ENCODE peak calls at places on chromosomes 6 and 20, in four cellular contexts. G, F, H and O are unnamed samples.
A peak's percentile ranks its signal among the peaks of the same experiment; 100 is the strongest.

GRCh38 chr6:134663800-134664535 is 285.9 kb downstream of the ALDH8A1 start:
- DNase-seq in G (no peak), F (no peak), H (no peak), O (no peak)

GRCh38 chr6:104816141-104816540 is 43.6 kb downstream of the HACE1 start:
- DNase-seq in G (no peak), F (no peak), H (no peak), O (no peak)

GRCh38 chr20:20371133-20371532 is 3.2 kb downstream of the INSM1 start:
- DNase-seq in G (no peak), F (no peak), H (no peak), O (no peak)

GRCh38 chr6:69138173-69138572 is 503.1 kb downstream of the ADGRB3 start:
- DNase-seq in G (no peak), F (no peak), H (no peak), O (no peak)

GRCh38 chr6:24033284-24033683 is 92.7 kb upstream of the NRSN1 start:
- DNase-seq in G (no peak), F (no peak), H (no peak), O (no peak)

GRCh38 chr6:44503471-44503870 is 116.0 kb downstream of the CDC5L start:
- DNase-seq in G (no peak), F (no peak), H (no peak), O (no peak)

GRCh38 chr6:35084041-35084491 is 57.1 kb downstream of the TCP11 start:
- DNase-seq in G (no peak), F (no peak), H (no peak), O (no peak)

GRCh38 chr6:105993341-105993740 is 92.8 kb upstream of the PRDM1 start:
- DNase-seq in G (no peak), F (peak; percentile 3), H (no peak), O (no peak)

GRCh38 chr20:62606551-62607201 is 35.6 kb upstream of the SLCO4A1 start:
- DNase-seq in G (no peak), F (no peak), H (no peak), O (no peak)

GRCh38 chr6:87789198-87789899 is 87.3 kb upstream of the AKIRIN2 start:
- DNase-seq in G (peak; percentile 90), F (peak; percentile 77), H (no peak), O (no peak)

GRCh38 chr6:7728855-7729590 is 3.1 kb downstream of the BMP6 start:
- DNase-seq in G (no peak), F (peak; percentile 70), H (no peak), O (no peak)

GRCh38 chr6:16334671-16335070 is 96.3 kb downstream of the GMPR start:
- DNase-seq in G (peak; percentile 53), F (no peak), H (no peak), O (no peak)

GRCh38 chr6:46637145-46637544 is 15.5 kb downstream of the CYP39A1 start:
- DNase-seq in G (peak; percentile 8), F (no peak), H (no peak), O (peak; percentile 89)

GRCh38 chr6:73743556-73743955 is 47.6 kb downstream of the CD109 start:
- DNase-seq in G (no peak), F (no peak), H (no peak), O (no peak)
- H3K27ac ChIP-seq in G (no peak overlapping the region), F (no peak overlapping the region), H (no peak overlapping the region), O (no peak overlapping the region)

DNA sequence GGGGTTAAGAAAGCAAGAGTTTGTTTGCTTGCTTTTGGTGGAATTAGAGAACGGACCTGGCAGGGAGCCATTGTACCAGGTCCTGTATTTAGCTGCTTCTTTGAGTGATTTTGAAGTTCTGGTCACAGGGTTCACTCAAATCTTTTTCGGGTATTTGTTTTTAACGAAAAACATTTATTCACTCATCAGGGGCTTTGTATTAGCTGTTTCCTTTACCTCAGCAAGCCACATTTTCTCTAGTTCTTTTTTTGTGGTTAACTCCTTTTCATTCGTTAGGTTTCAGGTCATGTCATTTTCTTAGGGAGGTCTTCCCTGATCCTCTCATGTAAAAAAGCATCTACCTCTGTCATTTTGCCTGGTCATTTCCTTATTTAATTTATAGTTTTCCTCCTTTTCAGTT is 1502.2 kb downstream of the GRIK2 start:
- DNase-seq in G (no peak), F (no peak), H (no peak), O (no peak)
- H3K27ac ChIP-seq in G (no peak overlapping the region), F (no peak overlapping the region), H (no peak overlapping the region), O (no peak overlapping the region)

GRCh38 chr6:123518441-123519190 is 118.1 kb downstream of the TRDN start:
- DNase-seq in G (no peak), F (no peak), H (no peak), O (no peak)

GRCh38 chr6:123519191-123519510 is 117.6 kb downstream of the TRDN start:
- DNase-seq in G (no peak), F (no peak), H (no peak), O (no peak)

GRCh38 chr6:123520208-123520607 is 116.5 kb downstream of the TRDN start:
- DNase-seq in G (no peak), F (no peak), H (no peak), O (no peak)

DNA sequence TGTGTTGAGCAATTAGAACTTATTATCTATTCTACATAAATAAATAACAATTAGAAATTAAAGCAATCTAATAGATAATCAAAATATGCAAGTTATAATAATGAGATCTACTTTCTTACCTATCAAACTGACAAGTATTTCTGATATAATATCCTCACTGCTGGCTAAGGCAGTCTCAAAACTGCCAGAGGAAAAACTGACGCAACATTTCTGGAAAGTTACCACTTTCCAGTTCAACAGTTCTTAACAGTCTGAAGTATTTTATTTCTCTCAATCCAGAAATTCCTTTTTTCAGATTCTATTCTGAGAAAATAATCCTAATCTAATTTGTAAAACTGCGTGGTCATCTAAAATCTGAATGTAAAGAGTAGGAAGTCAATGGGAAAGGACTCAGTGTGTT is 121.0 kb downstream of the TRDN start:
- DNase-seq in G (no peak), F (no peak), H (no peak), O (no peak)
- H3K27ac ChIP-seq in G (no peak overlapping the region), F (no peak overlapping the region), H (no peak overlapping the region), O (no peak overlapping the region)

GRCh38 chr6:36677753-36678487 is 594 bp upstream of the CDKN1A start:
- DNase-seq in G (no peak), F (peak; percentile 26), H (no peak), O (no peak)
- H3K27ac ChIP-seq in G (peak overlapping the region; percentile 94), F (peak overlapping the region; percentile 58), H (peak overlapping the region; percentile 67), O (no peak overlapping the region)

GRCh38 chr6:90500458-90500857 is 86.4 kb downstream of the MAP3K7 start:
- DNase-seq in G (no peak), F (no peak), H (no peak), O (no peak)
- H3K27ac ChIP-seq in G (no peak overlapping the region), F (no peak overlapping the region), H (no peak overlapping the region), O (no peak overlapping the region)

GRCh38 chr20:1312904-1313235 is 16.1 kb downstream of the SDCBP2 start:
- DNase-seq in G (no peak), F (no peak), H (no peak), O (no peak)

GRCh38 chr20:1315804-1316203 is 13.1 kb downstream of the SDCBP2 start:
- DNase-seq in G (no peak), F (no peak), H (no peak), O (no peak)

GRCh38 chr20:1312308-1312707 is 16.6 kb downstream of the SDCBP2 start:
- DNase-seq in G (no peak), F (no peak), H (no peak), O (no peak)

GRCh38 chr20:1310506-1311190 is 18.3 kb downstream of the SDCBP2 start:
- DNase-seq in G (no peak), F (no peak), H (no peak), O (no peak)

GRCh38 chr20:1313236-1313964 is 15.5 kb downstream of the SDCBP2 start:
- DNase-seq in G (peak; percentile 71), F (peak; percentile 78), H (peak; percentile 58), O (peak; percentile 79)
- H3K27ac ChIP-seq in G (peak overlapping the region; percentile 29), F (peak overlapping the region; percentile 61), H (no peak overlapping the region), O (no peak overlapping the region)

DNA sequence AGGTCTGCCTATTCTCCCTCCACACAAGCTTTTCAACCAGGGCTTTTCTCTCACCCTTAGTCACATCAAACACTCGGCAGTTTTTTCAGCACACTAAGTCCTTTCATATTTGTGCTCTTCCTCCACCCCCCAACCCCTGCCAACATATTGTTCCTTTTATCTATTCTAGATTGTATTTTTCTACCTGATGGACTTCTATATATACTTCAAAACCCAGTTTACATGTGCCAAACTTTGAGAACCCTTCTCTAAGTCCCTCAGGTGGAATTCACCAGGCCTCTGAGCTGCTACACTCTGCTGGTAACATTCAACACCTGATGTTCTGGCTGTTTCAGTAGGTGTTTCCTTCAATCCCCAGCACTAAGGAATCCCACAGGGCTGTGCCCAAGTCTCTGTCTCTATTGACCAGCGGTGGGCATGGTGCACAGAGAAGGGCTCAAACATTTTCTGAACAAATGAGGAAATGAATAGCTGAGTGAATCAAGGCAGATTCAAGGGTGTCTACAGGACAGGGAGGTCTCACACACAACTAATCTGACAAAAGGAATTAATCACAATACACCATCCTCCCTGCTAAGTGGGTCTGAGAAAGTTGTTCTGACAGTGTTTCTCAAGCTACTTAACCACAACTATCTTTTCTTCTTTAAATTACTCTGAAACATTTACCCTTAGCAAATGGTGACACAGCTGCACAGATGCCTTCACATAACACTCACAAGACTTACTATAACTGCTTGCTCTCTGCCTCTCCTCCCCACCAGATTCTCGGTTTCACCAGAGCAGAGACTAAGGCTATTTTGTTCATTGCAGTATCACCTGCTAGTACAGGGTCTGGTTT is 166.5 kb downstream of the TSHZ2 start:
- DNase-seq in G (no peak), F (no peak), H (no peak), O (no peak)
- H3K27ac ChIP-seq in G (no peak overlapping the region), F (no peak overlapping the region), H (no peak overlapping the region), O (no peak overlapping the region)

DNA sequence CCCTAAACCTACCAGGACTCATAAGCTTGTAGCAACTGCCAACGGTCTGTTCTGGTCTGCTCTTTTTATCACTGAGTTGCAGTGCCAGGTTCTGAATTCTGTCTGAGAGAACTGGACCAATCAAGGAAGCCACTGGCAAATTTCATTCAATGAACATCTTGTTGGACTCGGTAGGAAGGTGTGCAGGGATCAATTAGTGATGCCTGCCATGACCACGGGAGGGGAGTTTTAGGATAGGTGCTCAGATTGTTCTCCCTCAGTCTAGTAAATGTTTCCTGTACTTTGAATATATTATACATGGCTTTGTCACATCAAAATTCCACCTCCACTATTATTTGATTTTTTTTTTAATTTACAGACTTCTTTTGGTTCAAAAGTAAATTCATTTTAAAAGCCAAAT is 146.9 kb downstream of the EYA2 start:
- DNase-seq in G (no peak), F (no peak), H (no peak), O (no peak)
- H3K27ac ChIP-seq in G (no peak overlapping the region), F (no peak overlapping the region), H (no peak overlapping the region), O (no peak overlapping the region)

GRCh38 chr20:23146857-23147256 is 60.7 kb upstream of the CD93 start:
- DNase-seq in G (no peak), F (no peak), H (no peak), O (no peak)
- H3K27ac ChIP-seq in G (peak overlapping the region; percentile 69), F (peak overlapping the region; percentile 88), H (no peak overlapping the region), O (peak overlapping the region; percentile 65)

GRCh38 chr20:32554965-32555289 is 30.2 kb downstream of the NOL4L start:
- DNase-seq in G (no peak), F (no peak), H (no peak), O (no peak)
- H3K27ac ChIP-seq in G (peak overlapping the region; percentile 26), F (no peak overlapping the region), H (no peak overlapping the region), O (no peak overlapping the region)